ENCODE peak calls at places on chromosomes 3 and 15, in six cellular contexts. C is mucosa of descending colon, J is esophagus muscularis mucosa, S is upper lobe of right lung, R is AG04450, O is H9. M is an unnamed sample. For H3K9me3, the result is how much of the 10 kb centered on the place peaks cover.

GRCh38 chr15:41483115-41483514 is 10.6 kb upstream of the ITPKA start:
- DNase-seq in C (peak), J (no peak), S (no peak), R (no peak), O (no peak), M (no peak)

GRCh38 chr3:14802332-14802731 is 16.4 kb upstream of the FGD5 start:
- DNase-seq in C (no peak), J (no peak), S (peak), R (no peak), O (no peak), M (no peak)

GRCh38 chr3:1183320-1184048 is 90.7 kb downstream of the CNTN6 start:
- DNase-seq in C (no peak), J (no peak), S (no peak), R (no peak), O (no peak), M (no peak)

GRCh38 chr3:51955893-51956770 is 951 bp downstream of the GPR62 start:
- DNase-seq in C (no peak), J (no peak), S (no peak), R (no peak), O (peak), M (peak)

GRCh38 chr3:147383617-147384016 is 22.7 kb downstream of the ZIC4 start:
- DNase-seq in C (no peak), J (no peak), S (no peak), R (no peak), O (peak), M (no peak)

GRCh38 chr15:98713585-98714001 is 65.3 kb downstream of the IGF1R start:
- DNase-seq in C (peak), J (no peak), S (no peak), R (no peak), O (no peak), M (no peak)

GRCh38 chr3:22887664-22888291 is 315.3 kb upstream of the UBE2E2 start:
- DNase-seq in C (peak), J (no peak), S (no peak), R (no peak), O (no peak), M (no peak)

GRCh38 chr3:66729685-66730393 is 229.0 kb upstream of the LRIG1 start:
- DNase-seq in C (peak), J (no peak), S (no peak), R (no peak), O (no peak), M (peak)

GRCh38 chr15:77504310-77504709 is 83.6 kb downstream of the HMG20A start:
- DNase-seq in C (peak), J (no peak), S (peak), R (no peak), O (no peak), M (no peak)

GRCh38 chr15:68091743-68092142 is 37.6 kb downstream of the PIAS1 start:
- DNase-seq in C (no peak), J (no peak), S (no peak), R (no peak), O (no peak), M (no peak)

GRCh38 chr3:27312044-27312668 is 57.0 kb downstream of the NEK10 start:
- DNase-seq in C (peak), J (no peak), S (no peak), R (peak), O (no peak), M (peak)

GRCh38 chr3:64129581-64129980 is 95.7 kb downstream of the PRICKLE2 start:
- DNase-seq in C (no peak), J (no peak), S (no peak), R (no peak), O (no peak), M (no peak)

GRCh38 chr15:62275818-62276217 is 110.7 kb upstream of the C2CD4B start:
- DNase-seq in C (no peak), J (peak), S (no peak), R (no peak), O (no peak), M (peak)

GRCh38 chr3:129812589-129812988 is 80.9 kb downstream of the TMCC1 start:
- DNase-seq in C (no peak), J (no peak), S (no peak), R (no peak), O (no peak), M (no peak)

GRCh38 chr3:46710229-46710628 is 7.4 kb downstream of the PRSS50 start:
- DNase-seq in C (no peak), J (no peak), S (no peak), R (no peak), O (no peak), M (no peak)

GRCh38 chr3:41126475-41126874 is 72.8 kb upstream of the CTNNB1 start:
- DNase-seq in C (no peak), J (no peak), S (no peak), R (no peak), O (no peak), M (no peak)

GRCh38 chr3:41127414-41127813 is 71.9 kb upstream of the CTNNB1 start:
- DNase-seq in C (no peak), J (no peak), S (no peak), R (no peak), O (no peak), M (no peak)

GRCh38 chr3:41126961-41127360 is 72.3 kb upstream of the CTNNB1 start:
- DNase-seq in C (no peak), J (no peak), S (no peak), R (no peak), O (no peak), M (no peak)

GRCh38 chr3:41129731-41130130 is 69.6 kb upstream of the CTNNB1 start:
- DNase-seq in C (no peak), J (no peak), S (no peak), R (no peak), O (no peak), M (no peak)

DNA sequence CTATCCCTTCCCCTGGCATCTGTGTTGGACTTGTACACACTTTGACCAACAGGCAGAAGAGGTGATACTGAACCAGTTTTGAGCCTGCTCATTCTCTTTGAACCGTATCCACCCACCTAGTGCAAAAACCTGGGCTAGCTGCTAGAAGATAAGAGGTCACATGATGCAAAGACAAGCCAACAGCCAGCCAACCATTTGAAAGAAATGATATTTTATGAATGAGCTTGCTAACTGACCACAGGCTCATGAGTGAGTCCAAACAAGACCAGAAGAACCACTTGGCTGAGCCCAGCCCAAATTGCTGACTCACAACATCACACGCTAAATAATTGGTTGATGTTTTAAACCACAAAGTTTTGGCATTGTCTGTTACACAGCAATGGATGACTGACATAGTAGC is 74.0 kb upstream of the CTNNB1 start:
- DNase-seq in C (no peak), J (no peak), S (no peak), R (no peak), O (no peak), M (no peak)
- H3K9me3 ChIP-seq in C (under half), J (under half), S (under half), R (under half), O (under half), M (under half)

GRCh38 chr15:25230442-25230841 is 208.4 kb downstream of the UBE3A start:
- DNase-seq in C (no peak), J (no peak), S (no peak), R (no peak), O (no peak), M (no peak)
- H3K9me3 ChIP-seq in C (half or more), J (under half), S (under half), R (half or more), O (half or more), M (under half)

DNA sequence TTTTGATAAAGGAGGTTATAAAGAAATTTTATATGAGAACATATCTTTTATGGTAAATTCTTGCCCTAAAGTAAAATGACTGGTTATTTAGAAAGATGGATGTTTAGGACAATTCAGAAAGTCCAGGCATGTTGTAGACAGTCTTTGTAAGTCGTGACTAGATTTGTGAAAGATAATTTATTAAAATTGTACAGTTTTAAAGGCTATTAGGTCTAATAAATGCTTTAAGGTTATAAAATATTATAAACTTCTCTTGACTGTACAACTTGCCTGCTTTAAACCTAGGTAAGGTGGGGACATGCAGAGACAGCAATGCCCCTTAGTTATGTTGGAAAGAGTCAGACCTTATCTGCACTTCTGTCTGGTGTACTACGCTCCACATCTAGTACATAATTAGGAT is 933.5 kb downstream of the SI start:
- DNase-seq in C (no peak), J (no peak), S (no peak), R (no peak), O (no peak), M (no peak)
- H3K9me3 ChIP-seq in C (under half), J (under half), S (under half), R (under half), O (under half), M (under half)

GRCh38 chr15:47846911-47847310 is 129.6 kb downstream of the SEMA6D start:
- DNase-seq in C (no peak), J (no peak), S (no peak), R (no peak), O (no peak), M (peak)
- H3K9me3 ChIP-seq in C (under half), J (under half), S (under half), R (under half), O (under half), M (under half)

DNA sequence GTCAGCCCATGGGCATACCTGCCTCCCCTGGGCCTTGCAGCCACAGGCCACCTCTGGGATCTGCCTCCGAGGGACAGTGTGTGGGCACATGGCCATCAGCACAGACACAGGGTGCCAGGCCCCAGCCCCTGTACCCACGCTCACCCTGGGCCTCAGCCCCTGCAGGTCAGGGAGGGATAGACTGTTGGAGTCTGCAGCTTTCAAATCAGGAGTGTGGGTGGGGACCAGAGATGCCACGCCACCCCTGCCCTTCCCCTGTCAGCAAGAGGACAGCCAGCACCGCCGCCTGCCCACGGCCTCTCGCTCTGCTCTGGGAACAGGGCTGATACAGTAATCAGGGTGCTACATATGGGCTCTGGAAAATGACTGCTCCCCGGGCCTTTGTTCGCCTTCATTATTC is 72.7 kb downstream of the DNAJB8 start:
- DNase-seq in C (no peak), J (no peak), S (no peak), R (no peak), O (no peak), M (no peak)
- H3K9me3 ChIP-seq in C (under half), J (under half), S (under half), R (under half), O (under half), M (under half)

GRCh38 chr3:177735441-177735840 is 538.2 kb upstream of the TBL1XR1 start:
- DNase-seq in C (no peak), J (no peak), S (no peak), R (no peak), O (no peak), M (no peak)
- H3K9me3 ChIP-seq in C (under half), J (under half), S (under half), R (under half), O (under half), M (under half)

DNA sequence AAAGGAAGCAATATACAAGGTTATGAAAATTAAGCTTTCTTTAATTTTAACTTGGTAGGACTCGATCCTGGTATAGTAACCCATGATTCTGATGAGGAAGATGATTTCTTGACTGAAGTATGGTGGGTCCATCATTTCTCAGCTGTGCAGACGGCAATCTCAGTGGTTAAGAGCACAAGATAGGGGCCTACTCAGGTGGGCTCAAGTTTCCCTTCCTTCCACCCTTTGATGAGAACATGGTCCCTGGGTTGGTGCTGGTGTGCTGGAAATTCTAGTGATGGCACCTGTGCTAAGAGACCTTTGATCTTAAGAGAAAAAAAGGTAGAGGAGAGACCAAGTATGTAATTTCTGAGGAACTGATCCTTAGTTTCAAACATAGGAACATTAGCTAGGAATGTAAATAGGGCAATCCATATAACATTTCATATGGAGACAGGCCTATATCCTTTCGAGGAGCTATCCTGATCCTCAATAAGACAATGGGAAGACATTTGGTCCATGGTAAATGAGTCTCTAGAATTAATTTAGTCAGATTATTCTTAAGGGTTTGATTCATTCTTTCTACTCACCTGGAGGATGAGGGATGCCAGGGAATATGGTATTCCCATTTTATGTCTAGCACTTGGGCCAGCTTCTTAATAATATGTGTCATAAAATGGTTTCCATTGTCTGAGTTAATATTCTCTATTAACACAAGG is 104.5 kb upstream of the NECTIN3 start:
- DNase-seq in C (no peak), J (no peak), S (no peak), R (no peak), O (no peak), M (no peak)
- H3K9me3 ChIP-seq in C (under half), J (under half), S (under half), R (under half), O (under half), M (under half)

GRCh38 chr3:177946515-177946914 is 589.7 kb upstream of the KCNMB2 start:
- DNase-seq in C (no peak), J (no peak), S (no peak), R (no peak), O (no peak), M (no peak)

GRCh38 chr3:177946965-177947364 is 589.3 kb upstream of the KCNMB2 start:
- DNase-seq in C (no peak), J (no peak), S (no peak), R (no peak), O (no peak), M (no peak)

GRCh38 chr3:177944228-177944661 is 592.0 kb upstream of the KCNMB2 start:
- DNase-seq in C (no peak), J (no peak), S (no peak), R (no peak), O (no peak), M (no peak)

GRCh38 chr3:177947901-177948300 is 588.3 kb upstream of the KCNMB2 start:
- DNase-seq in C (no peak), J (no peak), S (no peak), R (no peak), O (no peak), M (no peak)

DNA sequence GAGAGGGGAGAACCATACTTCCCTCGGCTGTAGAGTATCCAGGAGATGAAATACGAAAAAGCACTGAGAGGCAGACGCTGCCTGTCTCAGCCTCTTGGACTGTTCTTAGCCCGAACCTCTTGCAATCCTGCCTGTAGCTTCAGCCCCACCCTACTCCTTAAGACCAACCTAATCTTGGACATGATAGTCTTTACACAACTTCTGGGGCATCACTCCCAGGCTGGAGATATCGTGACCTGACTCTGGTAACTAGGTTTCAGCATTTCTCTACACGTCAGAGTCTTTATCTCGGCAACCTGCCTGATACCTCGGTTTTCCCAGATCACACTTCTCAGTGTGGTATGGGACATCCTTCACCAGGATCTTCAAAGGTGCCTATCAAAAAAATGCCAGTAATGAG is 590.2 kb upstream of the KCNMB2 start:
- DNase-seq in C (no peak), J (no peak), S (no peak), R (no peak), O (no peak), M (no peak)
- H3K9me3 ChIP-seq in C (under half), J (under half), S (under half), R (under half), O (under half), M (under half)